ENCODE peak calls at places on chromosomes 4 and X, in seven cellular contexts. One of them, this sample, is unnamed. For H3K36me3, the result is how much of the 10 kb centered on the place peaks cover.

GRCh38 chr4:128468485-128468989 is 180.9 kb upstream of the PGRMC2 start:
- DNase-seq in right lobe of liver: no peak
- DNase-seq in neural progenitor cell: no peak
- DNase-seq in prostate gland: peak
- DNase-seq in neuronal stem cell: no peak
- DNase-seq in breast epithelium: no peak
- DNase-seq in tibial artery: peak
- DNase-seq in this sample: peak

GRCh38 chr4:175125410-175126068 is 207.4 kb downstream of the ADAM29 start:
- DNase-seq in right lobe of liver: no peak
- DNase-seq in neural progenitor cell: no peak
- DNase-seq in prostate gland: no peak
- DNase-seq in neuronal stem cell: no peak
- DNase-seq in breast epithelium: no peak
- DNase-seq in tibial artery: no peak
- DNase-seq in this sample: no peak

GRCh38 chr4:14848210-14848609 is 154.1 kb upstream of the CPEB2 start:
- DNase-seq in right lobe of liver: no peak
- DNase-seq in neural progenitor cell: no peak
- DNase-seq in prostate gland: no peak
- DNase-seq in neuronal stem cell: no peak
- DNase-seq in breast epithelium: no peak
- DNase-seq in tibial artery: no peak
- DNase-seq in this sample: no peak

GRCh38 chr4:164615964-164616363 is 138.0 kb upstream of the SMIM31 start:
- DNase-seq in right lobe of liver: no peak
- DNase-seq in neural progenitor cell: no peak
- DNase-seq in prostate gland: no peak
- DNase-seq in neuronal stem cell: no peak
- DNase-seq in breast epithelium: no peak
- DNase-seq in tibial artery: no peak
- DNase-seq in this sample: no peak

GRCh38 chr4:93731448-93731847 is 97.1 kb upstream of the ATOH1 start:
- DNase-seq in right lobe of liver: no peak
- DNase-seq in neural progenitor cell: no peak
- DNase-seq in prostate gland: no peak
- DNase-seq in neuronal stem cell: no peak
- DNase-seq in breast epithelium: peak
- DNase-seq in tibial artery: no peak
- DNase-seq in this sample: no peak

GRCh38 chr4:6962211-6963041 is 52.8 kb downstream of the TBC1D14 start:
- DNase-seq in right lobe of liver: no peak
- DNase-seq in neural progenitor cell: peak
- DNase-seq in prostate gland: no peak
- DNase-seq in neuronal stem cell: peak
- DNase-seq in breast epithelium: no peak
- DNase-seq in tibial artery: no peak
- DNase-seq in this sample: no peak

GRCh38 chrX:129653985-129654651 is 638 bp downstream of the APLN start:
- DNase-seq in right lobe of liver: peak
- DNase-seq in neural progenitor cell: no peak
- DNase-seq in prostate gland: no peak
- DNase-seq in neuronal stem cell: no peak
- DNase-seq in breast epithelium: no peak
- DNase-seq in tibial artery: peak
- DNase-seq in this sample: no peak

GRCh38 chr4:59925290-59925689 is 1274.8 kb upstream of the ADGRL3 start:
- DNase-seq in right lobe of liver: no peak
- DNase-seq in neural progenitor cell: no peak
- DNase-seq in prostate gland: no peak
- DNase-seq in neuronal stem cell: no peak
- DNase-seq in breast epithelium: no peak
- DNase-seq in tibial artery: no peak
- DNase-seq in this sample: no peak

GRCh38 chr4:101239685-101240084 is 107.6 kb downstream of the PPP3CA start:
- DNase-seq in right lobe of liver: no peak
- DNase-seq in neural progenitor cell: no peak
- DNase-seq in prostate gland: no peak
- DNase-seq in neuronal stem cell: no peak
- DNase-seq in breast epithelium: no peak
- DNase-seq in tibial artery: no peak
- DNase-seq in this sample: no peak

GRCh38 chr4:143362392-143363046 is 25.8 kb downstream of the GAB1 start:
- DNase-seq in right lobe of liver: no peak
- DNase-seq in neural progenitor cell: no peak
- DNase-seq in prostate gland: no peak
- DNase-seq in neuronal stem cell: no peak
- DNase-seq in breast epithelium: no peak
- DNase-seq in tibial artery: no peak
- DNase-seq in this sample: no peak

GRCh38 chrX:130091976-130092522 is 18.2 kb downstream of the ELF4 start:
- DNase-seq in right lobe of liver: peak
- DNase-seq in neural progenitor cell: no peak
- DNase-seq in prostate gland: no peak
- DNase-seq in neuronal stem cell: no peak
- DNase-seq in breast epithelium: no peak
- DNase-seq in tibial artery: no peak
- DNase-seq in this sample: peak

GRCh38 chrX:108584617-108585211 is 145.1 kb downstream of the COL4A5 start:
- DNase-seq in right lobe of liver: no peak
- DNase-seq in neural progenitor cell: peak
- DNase-seq in prostate gland: no peak
- DNase-seq in neuronal stem cell: peak
- DNase-seq in breast epithelium: no peak
- DNase-seq in tibial artery: no peak
- DNase-seq in this sample: no peak

GRCh38 chr4:98046665-98047064 is 96.6 kb downstream of the STPG2 start:
- DNase-seq in right lobe of liver: no peak
- DNase-seq in neural progenitor cell: peak
- DNase-seq in prostate gland: no peak
- DNase-seq in neuronal stem cell: no peak
- DNase-seq in breast epithelium: no peak
- DNase-seq in tibial artery: no peak
- DNase-seq in this sample: no peak

GRCh38 chr4:94588900-94589693 is 137.4 kb downstream of the PDLIM5 start:
- DNase-seq in right lobe of liver: no peak
- DNase-seq in neural progenitor cell: no peak
- DNase-seq in prostate gland: no peak
- DNase-seq in neuronal stem cell: no peak
- DNase-seq in breast epithelium: no peak
- DNase-seq in tibial artery: no peak
- DNase-seq in this sample: no peak

GRCh38 chrX:124268099-124268498 is 64.4 kb upstream of the TEX13D start:
- DNase-seq in right lobe of liver: no peak
- DNase-seq in neural progenitor cell: no peak
- DNase-seq in prostate gland: no peak
- DNase-seq in neuronal stem cell: no peak
- DNase-seq in breast epithelium: no peak
- DNase-seq in tibial artery: no peak
- DNase-seq in this sample: no peak

GRCh38 chrX:106874075-106874474 is 29.1 kb downstream of the RIPPLY1 start:
- DNase-seq in right lobe of liver: no peak
- DNase-seq in neural progenitor cell: peak
- DNase-seq in prostate gland: no peak
- DNase-seq in neuronal stem cell: no peak
- DNase-seq in breast epithelium: no peak
- DNase-seq in tibial artery: no peak
- DNase-seq in this sample: no peak

GRCh38 chr4:69833251-69833650 is 26.7 kb downstream of the SULT1E1 start:
- DNase-seq in right lobe of liver: no peak
- DNase-seq in neural progenitor cell: no peak
- DNase-seq in prostate gland: no peak
- DNase-seq in neuronal stem cell: no peak
- DNase-seq in breast epithelium: no peak
- DNase-seq in tibial artery: no peak
- DNase-seq in this sample: no peak

GRCh38 chr4:55707507-55707906 is 71.4 kb upstream of the NMU start:
- DNase-seq in right lobe of liver: no peak
- DNase-seq in neural progenitor cell: no peak
- DNase-seq in prostate gland: no peak
- DNase-seq in neuronal stem cell: no peak
- DNase-seq in breast epithelium: no peak
- DNase-seq in tibial artery: no peak
- DNase-seq in this sample: no peak
- H3K27ac ChIP-seq in right lobe of liver: no peak
- H3K27ac ChIP-seq in neural progenitor cell: no peak
- H3K27ac ChIP-seq in prostate gland: no peak
- H3K27ac ChIP-seq in neuronal stem cell: no peak
- H3K27ac ChIP-seq in breast epithelium: no peak
- H3K27ac ChIP-seq in tibial artery: no peak
- H3K27ac ChIP-seq in this sample: no peak

GRCh38 chr4:53477038-53477565 is 99.7 kb downstream of the FIP1L1 start:
- DNase-seq in right lobe of liver: no peak
- DNase-seq in neural progenitor cell: peak
- DNase-seq in prostate gland: no peak
- DNase-seq in neuronal stem cell: no peak
- DNase-seq in breast epithelium: no peak
- DNase-seq in tibial artery: no peak
- DNase-seq in this sample: no peak

GRCh38 chr4:53476232-53477037 is 99.0 kb downstream of the FIP1L1 start:
- DNase-seq in right lobe of liver: no peak
- DNase-seq in neural progenitor cell: no peak
- DNase-seq in prostate gland: no peak
- DNase-seq in neuronal stem cell: no peak
- DNase-seq in breast epithelium: no peak
- DNase-seq in tibial artery: peak
- DNase-seq in this sample: no peak

GRCh38 chr4:53479731-53480525 is 102.5 kb downstream of the FIP1L1 start:
- DNase-seq in right lobe of liver: no peak
- DNase-seq in neural progenitor cell: no peak
- DNase-seq in prostate gland: no peak
- DNase-seq in neuronal stem cell: no peak
- DNase-seq in breast epithelium: no peak
- DNase-seq in tibial artery: no peak
- DNase-seq in this sample: no peak

GRCh38 chr4:53478671-53479456 is 101.4 kb downstream of the FIP1L1 start:
- DNase-seq in right lobe of liver: no peak
- DNase-seq in neural progenitor cell: no peak
- DNase-seq in prostate gland: no peak
- DNase-seq in neuronal stem cell: no peak
- DNase-seq in breast epithelium: no peak
- DNase-seq in tibial artery: no peak
- DNase-seq in this sample: no peak

DNA sequence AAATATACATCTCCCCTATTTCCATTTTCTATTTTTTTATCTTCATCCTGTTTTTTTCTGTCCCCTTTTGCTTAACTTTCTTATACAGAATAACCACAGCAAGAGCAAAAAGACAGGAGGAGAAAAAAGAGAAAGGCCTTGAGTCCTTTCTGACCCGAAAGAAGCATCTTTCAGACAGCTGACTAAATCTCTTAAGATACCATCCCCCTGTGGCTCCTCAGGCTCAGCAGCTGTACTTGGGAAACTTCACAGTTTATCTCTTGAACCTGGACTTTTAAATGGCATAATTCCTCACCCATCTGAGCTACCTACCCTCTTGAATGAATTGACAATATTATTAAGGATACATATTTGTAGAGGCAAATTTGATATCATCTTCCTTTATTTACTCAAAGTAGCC is 100.2 kb downstream of the FIP1L1 start:
- DNase-seq in right lobe of liver: no peak
- DNase-seq in neural progenitor cell: no peak
- DNase-seq in prostate gland: no peak
- DNase-seq in neuronal stem cell: no peak
- DNase-seq in breast epithelium: no peak
- DNase-seq in tibial artery: no peak
- DNase-seq in this sample: no peak
- H3K36me3 ChIP-seq in right lobe of liver: under half
- H3K36me3 ChIP-seq in neural progenitor cell: under half
- H3K36me3 ChIP-seq in prostate gland: under half
- H3K36me3 ChIP-seq in neuronal stem cell: under half
- H3K36me3 ChIP-seq in breast epithelium: under half
- H3K36me3 ChIP-seq in tibial artery: under half
- H3K36me3 ChIP-seq in this sample: under half

GRCh38 chrX:79162076-79162475 is 17.6 kb downstream of the GPR174 start:
- DNase-seq in right lobe of liver: no peak
- DNase-seq in neural progenitor cell: no peak
- DNase-seq in prostate gland: no peak
- DNase-seq in neuronal stem cell: no peak
- DNase-seq in breast epithelium: no peak
- DNase-seq in tibial artery: no peak
- DNase-seq in this sample: no peak

GRCh38 chrX:79156818-79157217 is 12.3 kb downstream of the GPR174 start:
- DNase-seq in right lobe of liver: no peak
- DNase-seq in neural progenitor cell: no peak
- DNase-seq in prostate gland: no peak
- DNase-seq in neuronal stem cell: no peak
- DNase-seq in breast epithelium: no peak
- DNase-seq in tibial artery: no peak
- DNase-seq in this sample: no peak

GRCh38 chrX:79167437-79167836 is 22.9 kb downstream of the GPR174 start:
- DNase-seq in right lobe of liver: no peak
- DNase-seq in neural progenitor cell: no peak
- DNase-seq in prostate gland: no peak
- DNase-seq in neuronal stem cell: no peak
- DNase-seq in breast epithelium: no peak
- DNase-seq in tibial artery: no peak
- DNase-seq in this sample: no peak

GRCh38 chrX:79159800-79160199 is 15.3 kb downstream of the GPR174 start:
- DNase-seq in right lobe of liver: no peak
- DNase-seq in neural progenitor cell: no peak
- DNase-seq in prostate gland: no peak
- DNase-seq in neuronal stem cell: no peak
- DNase-seq in breast epithelium: no peak
- DNase-seq in tibial artery: no peak
- DNase-seq in this sample: no peak

DNA sequence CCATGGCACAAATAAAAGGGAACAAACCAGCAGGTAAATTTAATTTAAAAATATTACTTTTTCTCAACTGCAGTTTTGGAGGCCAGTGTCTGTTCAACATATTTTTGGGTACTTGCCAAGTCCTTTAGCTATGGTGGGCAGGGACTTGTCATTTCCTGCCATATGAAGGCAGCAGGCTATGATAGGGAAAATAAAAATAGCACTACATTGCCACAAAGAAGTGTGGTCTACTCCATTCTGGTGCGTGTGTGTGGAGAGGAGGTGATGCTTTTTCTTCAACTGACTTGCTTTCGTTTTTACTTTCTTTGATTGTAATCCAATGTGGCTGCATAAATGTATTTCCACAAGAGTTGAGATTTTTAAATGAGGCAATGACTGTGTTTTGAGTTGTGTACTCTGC is 17.2 kb downstream of the GPR174 start:
- DNase-seq in right lobe of liver: no peak
- DNase-seq in neural progenitor cell: no peak
- DNase-seq in prostate gland: no peak
- DNase-seq in neuronal stem cell: no peak
- DNase-seq in breast epithelium: no peak
- DNase-seq in tibial artery: no peak
- DNase-seq in this sample: no peak
- H3K27ac ChIP-seq in right lobe of liver: no peak
- H3K27ac ChIP-seq in neural progenitor cell: no peak
- H3K27ac ChIP-seq in prostate gland: no peak
- H3K27ac ChIP-seq in neuronal stem cell: no peak
- H3K27ac ChIP-seq in breast epithelium: no peak
- H3K27ac ChIP-seq in tibial artery: no peak
- H3K27ac ChIP-seq in this sample: no peak

DNA sequence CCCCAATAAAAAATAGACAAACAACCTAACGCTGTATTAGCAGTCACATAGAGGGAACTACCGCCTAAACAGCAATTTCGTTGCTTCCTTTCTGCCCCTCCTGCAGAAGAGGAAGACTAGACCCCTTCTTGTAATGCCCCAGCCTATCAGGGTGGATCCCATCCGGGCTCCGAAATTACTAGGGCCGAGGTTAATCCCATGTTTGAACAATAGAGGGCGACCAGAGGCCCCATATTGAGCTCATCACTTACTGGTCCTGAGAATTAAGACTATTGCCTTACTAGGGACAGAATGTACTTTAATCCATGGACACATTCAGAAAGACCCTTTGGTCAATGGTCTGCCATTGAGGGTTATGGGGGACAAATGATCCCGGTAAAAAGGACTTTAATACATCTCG is 11.8 kb upstream of the ZNF630 start:
- DNase-seq in right lobe of liver: peak
- DNase-seq in neural progenitor cell: peak
- DNase-seq in prostate gland: peak
- DNase-seq in neuronal stem cell: peak
- DNase-seq in breast epithelium: peak
- DNase-seq in tibial artery: peak
- DNase-seq in this sample: peak
- H3K36me3 ChIP-seq in right lobe of liver: under half
- H3K36me3 ChIP-seq in neural progenitor cell: under half
- H3K36me3 ChIP-seq in prostate gland: under half
- H3K36me3 ChIP-seq in neuronal stem cell: under half
- H3K36me3 ChIP-seq in breast epithelium: under half
- H3K36me3 ChIP-seq in tibial artery: under half
- H3K36me3 ChIP-seq in this sample: under half

This sample was measured in lung.